ENCODE peak calls at places on chromosomes 12 and 14, in nine cellular contexts. One of them, this sample, is unnamed.

GRCh38 chr12:53042607-53043454 is 7.0 kb upstream of the TNS2 start:
- DNase-seq in AG04450: no peak
- DNase-seq in uterus: no peak
- DNase-seq in NCI-H510A: no peak
- DNase-seq in breast epithelium: no peak
- DNase-seq in NCI-H187: no peak
- DNase-seq in iPS DF 19.7: no peak
- DNase-seq in C1 segment of cervical spinal cord: no peak
- DNase-seq in Right ventricle myocardium inferior: no peak
- DNase-seq in this sample: no peak

GRCh38 chr12:55745361-55746146 is 2.6 kb downstream of the GDF11 start:
- DNase-seq in AG04450: no peak
- DNase-seq in uterus: peak
- DNase-seq in NCI-H510A: peak
- DNase-seq in breast epithelium: no peak
- DNase-seq in NCI-H187: peak
- DNase-seq in iPS DF 19.7: no peak
- DNase-seq in C1 segment of cervical spinal cord: no peak
- DNase-seq in Right ventricle myocardium inferior: no peak
- DNase-seq in this sample: no peak

GRCh38 chr14:101739446-101740141 is 21.9 kb upstream of the PPP2R5C start:
- DNase-seq in AG04450: no peak
- DNase-seq in uterus: no peak
- DNase-seq in NCI-H510A: no peak
- DNase-seq in breast epithelium: no peak
- DNase-seq in NCI-H187: no peak
- DNase-seq in iPS DF 19.7: no peak
- DNase-seq in C1 segment of cervical spinal cord: no peak
- DNase-seq in Right ventricle myocardium inferior: no peak
- DNase-seq in this sample: no peak

GRCh38 chr14:105060751-105061427 is 4.3 kb downstream of the GPR132 start:
- DNase-seq in AG04450: no peak
- DNase-seq in uterus: no peak
- DNase-seq in NCI-H510A: no peak
- DNase-seq in breast epithelium: no peak
- DNase-seq in NCI-H187: no peak
- DNase-seq in iPS DF 19.7: no peak
- DNase-seq in C1 segment of cervical spinal cord: no peak
- DNase-seq in Right ventricle myocardium inferior: peak
- DNase-seq in this sample: peak

GRCh38 chr14:29851397-29851796 is 76.2 kb downstream of the PRKD1 start:
- DNase-seq in AG04450: no peak
- DNase-seq in uterus: no peak
- DNase-seq in NCI-H510A: no peak
- DNase-seq in breast epithelium: no peak
- DNase-seq in NCI-H187: no peak
- DNase-seq in iPS DF 19.7: no peak
- DNase-seq in C1 segment of cervical spinal cord: no peak
- DNase-seq in Right ventricle myocardium inferior: no peak
- DNase-seq in this sample: no peak

GRCh38 chr12:79822475-79822874 is 112.4 kb downstream of the PPP1R12A start:
- DNase-seq in AG04450: no peak
- DNase-seq in uterus: no peak
- DNase-seq in NCI-H510A: no peak
- DNase-seq in breast epithelium: no peak
- DNase-seq in NCI-H187: no peak
- DNase-seq in iPS DF 19.7: no peak
- DNase-seq in C1 segment of cervical spinal cord: no peak
- DNase-seq in Right ventricle myocardium inferior: no peak
- DNase-seq in this sample: no peak

GRCh38 chr14:98955741-98956070 is 316.3 kb downstream of the BCL11B start:
- DNase-seq in AG04450: no peak
- DNase-seq in uterus: no peak
- DNase-seq in NCI-H510A: no peak
- DNase-seq in breast epithelium: no peak
- DNase-seq in NCI-H187: no peak
- DNase-seq in iPS DF 19.7: no peak
- DNase-seq in C1 segment of cervical spinal cord: no peak
- DNase-seq in Right ventricle myocardium inferior: no peak
- DNase-seq in this sample: no peak

GRCh38 chr12:26754148-26754547 is 78.8 kb downstream of the ITPR2 start:
- DNase-seq in AG04450: no peak
- DNase-seq in uterus: no peak
- DNase-seq in NCI-H510A: no peak
- DNase-seq in breast epithelium: no peak
- DNase-seq in NCI-H187: no peak
- DNase-seq in iPS DF 19.7: no peak
- DNase-seq in C1 segment of cervical spinal cord: no peak
- DNase-seq in Right ventricle myocardium inferior: no peak
- DNase-seq in this sample: no peak

GRCh38 chr14:56996721-56997399 is 186.6 kb upstream of the OTX2 start:
- DNase-seq in AG04450: no peak
- DNase-seq in uterus: no peak
- DNase-seq in NCI-H510A: peak
- DNase-seq in breast epithelium: no peak
- DNase-seq in NCI-H187: no peak
- DNase-seq in iPS DF 19.7: no peak
- DNase-seq in C1 segment of cervical spinal cord: no peak
- DNase-seq in Right ventricle myocardium inferior: no peak
- DNase-seq in this sample: no peak

GRCh38 chr14:37622231-37622923 is 26.9 kb downstream of the TTC6 start:
- DNase-seq in AG04450: no peak
- DNase-seq in uterus: no peak
- DNase-seq in NCI-H510A: no peak
- DNase-seq in breast epithelium: no peak
- DNase-seq in NCI-H187: no peak
- DNase-seq in iPS DF 19.7: no peak
- DNase-seq in C1 segment of cervical spinal cord: no peak
- DNase-seq in Right ventricle myocardium inferior: no peak
- DNase-seq in this sample: peak

GRCh38 chr14:53772936-53773335 is 183.7 kb downstream of the BMP4 start:
- DNase-seq in AG04450: no peak
- DNase-seq in uterus: no peak
- DNase-seq in NCI-H510A: no peak
- DNase-seq in breast epithelium: no peak
- DNase-seq in NCI-H187: no peak
- DNase-seq in iPS DF 19.7: no peak
- DNase-seq in C1 segment of cervical spinal cord: no peak
- DNase-seq in Right ventricle myocardium inferior: no peak
- DNase-seq in this sample: no peak

GRCh38 chr14:75487155-75487671 is 35.1 kb upstream of the BATF start:
- DNase-seq in AG04450: no peak
- DNase-seq in uterus: no peak
- DNase-seq in NCI-H510A: no peak
- DNase-seq in breast epithelium: no peak
- DNase-seq in NCI-H187: no peak
- DNase-seq in iPS DF 19.7: no peak
- DNase-seq in C1 segment of cervical spinal cord: no peak
- DNase-seq in Right ventricle myocardium inferior: no peak
- DNase-seq in this sample: no peak

GRCh38 chr14:85187521-85187920 is 342.4 kb upstream of the FLRT2 start:
- DNase-seq in AG04450: no peak
- DNase-seq in uterus: no peak
- DNase-seq in NCI-H510A: no peak
- DNase-seq in breast epithelium: no peak
- DNase-seq in NCI-H187: no peak
- DNase-seq in iPS DF 19.7: no peak
- DNase-seq in C1 segment of cervical spinal cord: no peak
- DNase-seq in Right ventricle myocardium inferior: no peak
- DNase-seq in this sample: no peak

GRCh38 chr14:22844221-22845102 is 8.1 kb downstream of the MMP14 start:
- DNase-seq in AG04450: no peak
- DNase-seq in uterus: no peak
- DNase-seq in NCI-H510A: no peak
- DNase-seq in breast epithelium: no peak
- DNase-seq in NCI-H187: no peak
- DNase-seq in iPS DF 19.7: no peak
- DNase-seq in C1 segment of cervical spinal cord: no peak
- DNase-seq in Right ventricle myocardium inferior: no peak
- DNase-seq in this sample: no peak

This sample was measured in kidney.